ENCODE peak calls at places on chromosomes 16 and 17, in nine cellular contexts. V, Y, A, L, C, Q, R, M and S are unnamed samples.

GRCh38 chr17:48499743-48500434 is 30.9 kb downstream of the HOXB1 start:
- DNase-seq in C (no peak), M (no peak), A (no peak), R (no peak), Q (no peak), V (no peak), L (no peak), Y (no peak), S (no peak)

GRCh38 chr16:67594956-67595355 is 32.6 kb downstream of the CTCF start:
- DNase-seq in M (no peak), Q (no peak), A (no peak), R (no peak), L (no peak), C (no peak), Y (no peak), V (no peak), S (no peak)

GRCh38 chr16:29898786-29899515 is 399 bp downstream of the SEZ6L2 start:
- DNase-seq in R (peak; percentile 76), Y (no peak), L (no peak), V (no peak), C (no peak), Q (no peak), M (no peak), A (no peak), S (no peak)

GRCh38 chr16:74466872-74467271 is 45.6 kb upstream of the CLEC18B start:
- DNase-seq in A (no peak), Q (no peak), L (peak; percentile 6), V (no peak), C (no peak), Y (no peak), R (no peak), M (no peak), S (no peak)

GRCh38 chr16:47129755-47130435 is 13.8 kb downstream of the NETO2 start:
- DNase-seq in R (no peak), L (no peak), Y (no peak), C (no peak), Q (no peak), M (no peak), V (no peak), A (no peak), S (no peak)

GRCh38 chr17:7914771-7915610 is 1.1 kb downstream of the RNF227 start:
- DNase-seq in M (no peak), R (no peak), Q (peak; percentile 56), C (no peak), Y (no peak), V (peak; percentile 82), L (no peak), A (no peak), S (no peak)

GRCh38 chr17:76935331-76935730 is 67.1 kb downstream of the MGAT5B start:
- DNase-seq in L (no peak), A (no peak), Y (no peak), M (no peak), R (no peak), C (no peak), V (no peak), Q (no peak), S (no peak)

GRCh38 chr16:58118801-58119508 is 10.2 kb downstream of the CFAP20 start:
- DNase-seq in C (no peak), Q (no peak), R (no peak), V (no peak), M (no peak), L (no peak), A (no peak), Y (no peak), S (no peak)

GRCh38 chr17:65183736-65184135 is 46.6 kb downstream of the RGS9 start:
- DNase-seq in Y (no peak), C (no peak), Q (no peak), V (peak; percentile 8), A (no peak), R (peak; percentile 25), L (no peak), M (peak; percentile 66), S (no peak)

GRCh38 chr17:32297860-32298259 is 32.2 kb downstream of the RHBDL3 start:
- DNase-seq in A (no peak), C (no peak), M (no peak), R (no peak), Q (no peak), V (no peak), Y (no peak), L (no peak), S (no peak)

GRCh38 chr16:12461201-12461600 is 342.5 kb downstream of the CPPED1 start:
- DNase-seq in L (no peak), A (no peak), Q (no peak), R (no peak), M (no peak), V (no peak), Y (no peak), C (no peak), S (no peak)

GRCh38 chr17:38797091-38797490 is 2.3 kb downstream of the PIP4K2B start:
- DNase-seq in A (no peak), V (no peak), M (no peak), C (no peak), L (no peak), Y (no peak), R (no peak), Q (no peak), S (no peak)

GRCh38 chr17:82542439-82542838 is 22.9 kb downstream of the FOXK2 start:
- DNase-seq in Q (no peak), V (no peak), M (no peak), Y (no peak), L (no peak), A (no peak), C (no peak), R (no peak), S (no peak)

GRCh38 chr17:1047177-1047885 is 50.4 kb downstream of the TIMM22 start:
- DNase-seq in Y (no peak), Q (peak; percentile 66), A (no peak), R (no peak), M (no peak), V (peak; percentile 39), C (no peak), L (no peak), S (no peak)

GRCh38 chr17:2487306-2487705 is 24.4 kb downstream of the METTL16 start:
- DNase-seq in C (no peak), A (no peak), Q (no peak), V (no peak), M (no peak), L (no peak), R (no peak), Y (no peak), S (no peak)

GRCh38 chr17:7888184-7888920 is at the start of gene CHD3:
- DNase-seq in L (peak; percentile 43), C (no peak), V (no peak), Y (no peak), Q (no peak), R (peak; percentile 57), M (no peak), A (peak; percentile 86), S (no peak)

GRCh38 chr17:17722906-17723353 is 41.7 kb downstream of the RAI1 start:
- DNase-seq in V (no peak), A (no peak), L (no peak), R (no peak), C (no peak), Q (no peak), Y (peak; percentile 39), M (no peak), S (peak; percentile 70)

GRCh38 chr17:17231621-17232302 is 5.2 kb downstream of the FLCN start:
- DNase-seq in L (no peak), C (no peak), V (no peak), A (no peak), R (no peak), Q (no peak), Y (no peak), M (no peak), S (no peak)

GRCh38 chr17:40106760-40107265 is 6.4 kb upstream of the NR1D1 start:
- DNase-seq in Q (peak; percentile 65), Y (peak; percentile 59), M (no peak), V (peak; percentile 59), A (no peak), L (no peak), R (no peak), C (no peak), S (no peak)

GRCh38 chr17:75133001-75133400 is 1.5 kb upstream of the NT5C start:
- DNase-seq in L (no peak), Q (no peak), M (no peak), V (no peak), C (no peak), R (no peak), Y (no peak), A (no peak), S (no peak)

GRCh38 chr16:19085679-19086200 is 18.3 kb downstream of the COQ7 start:
- DNase-seq in C (no peak), V (no peak), R (no peak), Y (no peak), Q (no peak), A (no peak), L (no peak), M (no peak), S (no peak)

GRCh38 chr17:78448356-78448993 is 70.0 kb downstream of the PGS1 start:
- DNase-seq in Q (no peak), Y (no peak), V (no peak), A (no peak), L (no peak), M (no peak), C (no peak), R (no peak), S (no peak)

GRCh38 chr16:31064882-31065461 is 9.1 kb downstream of the ZNF668 start:
- DNase-seq in Q (peak; percentile 62), A (no peak), Y (no peak), C (no peak), V (no peak), R (no peak), L (no peak), M (peak; percentile 64), S (no peak)

GRCh38 chr17:47072881-47073280 is 93.8 kb upstream of the RPRML start:
- DNase-seq in L (no peak), Q (no peak), C (no peak), M (no peak), V (peak; percentile 16), Y (peak; percentile 29), A (no peak), R (no peak), S (no peak)

GRCh38 chr16:85014311-85014710 is 3.0 kb upstream of the ZDHHC7 start:
- DNase-seq in V (no peak), A (no peak), C (no peak), Y (no peak), Q (no peak), L (no peak), M (no peak), R (no peak), S (no peak)

GRCh38 chr16:51181495-51181795 is 30.4 kb upstream of the SALL1 start:
- DNase-seq in Y (no peak), C (no peak), L (no peak), R (no peak), A (no peak), V (no peak), Q (no peak), M (no peak), S (no peak)

GRCh38 chr17:35255316-35255715 is 12.4 kb downstream of the SLFN5 start:
- DNase-seq in C (no peak), L (no peak), Q (no peak), R (no peak), V (no peak), M (no peak), Y (no peak), A (no peak), S (no peak)

GRCh38 chr17:39995438-39995837 is 14.8 kb downstream of the PSMD3 start:
- DNase-seq in C (no peak), Y (no peak), R (no peak), Q (no peak), L (no peak), V (no peak), M (no peak), A (no peak), S (no peak)

GRCh38 chr16:74585846-74586392 is 21.0 kb downstream of the GLG1 start:
- DNase-seq in M (no peak), L (no peak), Y (no peak), Q (no peak), A (no peak), V (no peak), R (no peak), C (no peak), S (no peak)

GRCh38 chr16:85027968-85028637 is 508 bp downstream of the KIAA0513 start:
- DNase-seq in R (no peak), C (no peak), M (no peak), A (no peak), V (no peak), Y (no peak), L (no peak), Q (no peak), S (no peak)

GRCh38 chr17:60641126-60641525 is 36.5 kb upstream of the BCAS3 start:
- DNase-seq in Y (no peak), V (no peak), C (no peak), R (no peak), L (no peak), Q (no peak), M (no peak), A (no peak), S (no peak)